ENCODE peak calls at places on chromosome 15, in seven cellular contexts. S, V, Z, Y, P, G and Q are unnamed samples.

GRCh38 chr15:70447927-70448698 is 315.2 kb downstream of the UACA start:
- DNase-seq in S (no peak), V (peak), Z (no peak), Y (no peak), P (peak), G (no peak), Q (peak)

GRCh38 chr15:25784876-25785642 is 78.1 kb downstream of the ATP10A start:
- DNase-seq in S (no peak), V (no peak), Z (no peak), Y (no peak), P (no peak), G (no peak), Q (no peak)

GRCh38 chr15:35738370-35738769 is 192.4 kb upstream of the DPH6 start:
- DNase-seq in S (no peak), V (peak), Z (peak), Y (no peak), P (no peak), G (no peak), Q (no peak)

GRCh38 chr15:69289312-69290146 is 9.2 kb upstream of the PAQR5 start:
- DNase-seq in S (no peak), V (no peak), Z (no peak), Y (no peak), P (no peak), G (no peak), Q (no peak)

GRCh38 chr15:80561500-80561899 is 133.6 kb upstream of the ABHD17C start:
- DNase-seq in S (no peak), V (no peak), Z (no peak), Y (no peak), P (no peak), G (no peak), Q (no peak)

GRCh38 chr15:89910891-89911626 is 1.7 kb downstream of the ARPIN start:
- DNase-seq in S (no peak), V (peak), Z (no peak), Y (no peak), P (no peak), G (no peak), Q (no peak)

GRCh38 chr15:89654311-89654761 is 931 bp downstream of the KIF7 start:
- DNase-seq in S (no peak), V (no peak), Z (no peak), Y (no peak), P (no peak), G (no peak), Q (no peak)

GRCh38 chr15:45128971-45129639 is 574 bp downstream of the DUOXA1 start:
- DNase-seq in S (no peak), V (no peak), Z (no peak), Y (no peak), P (no peak), G (no peak), Q (no peak)

GRCh38 chr15:89370120-89371077 is 35.8 kb upstream of the POLG start:
- DNase-seq in S (no peak), V (no peak), Z (no peak), Y (no peak), P (no peak), G (no peak), Q (no peak)

GRCh38 chr15:58147151-58147550 is 9.0 kb downstream of the AQP9 start:
- DNase-seq in S (no peak), V (no peak), Z (no peak), Y (no peak), P (no peak), G (no peak), Q (no peak)

GRCh38 chr15:89115547-89115946 is 27.3 kb downstream of the ABHD2 start:
- DNase-seq in S (no peak), V (no peak), Z (no peak), Y (no peak), P (no peak), G (no peak), Q (peak)

GRCh38 chr15:40787344-40787841 is 17.6 kb downstream of the C15orf62 start:
- DNase-seq in S (no peak), V (no peak), Z (peak), Y (no peak), P (no peak), G (no peak), Q (no peak)

GRCh38 chr15:93042691-93043378 is 46.2 kb downstream of the RGMA start:
- DNase-seq in S (no peak), V (no peak), Z (no peak), Y (no peak), P (no peak), G (no peak), Q (no peak)

GRCh38 chr15:42037650-42038049 is 16.8 kb upstream of the PLA2G4E start:
- DNase-seq in S (no peak), V (no peak), Z (no peak), Y (no peak), P (peak), G (no peak), Q (peak)

GRCh38 chr15:66800584-66801235 is 98.7 kb downstream of the SMAD6 start:
- DNase-seq in S (no peak), V (no peak), Z (no peak), Y (no peak), P (peak), G (no peak), Q (no peak)

GRCh38 chr15:89664951-89665350 is 9.7 kb upstream of the KIF7 start:
- DNase-seq in S (no peak), V (no peak), Z (no peak), Y (no peak), P (no peak), G (no peak), Q (peak)

GRCh38 chr15:34259557-34259956 is 34.7 kb downstream of the EMC4 start:
- DNase-seq in S (no peak), V (peak), Z (no peak), Y (no peak), P (peak), G (no peak), Q (no peak)

GRCh38 chr15:72796210-72796514 is 12.6 kb upstream of the ADPGK start:
- DNase-seq in S (no peak), V (peak), Z (no peak), Y (no peak), P (no peak), G (peak), Q (peak)

GRCh38 chr15:92807971-92808571 is 92.1 kb upstream of the CHD2 start:
- DNase-seq in S (no peak), V (peak), Z (no peak), Y (peak), P (no peak), G (no peak), Q (peak)

GRCh38 chr15:69660658-69661405 is 208.2 kb downstream of the RPLP1 start:
- DNase-seq in S (no peak), V (no peak), Z (no peak), Y (no peak), P (no peak), G (no peak), Q (no peak)

GRCh38 chr15:69562564-69562963 is 109.9 kb downstream of the RPLP1 start:
- DNase-seq in S (no peak), V (no peak), Z (no peak), Y (no peak), P (no peak), G (no peak), Q (no peak)

GRCh38 chr15:88954431-88955277 is 41.5 kb upstream of the MFGE8 start:
- DNase-seq in S (no peak), V (no peak), Z (no peak), Y (no peak), P (peak), G (no peak), Q (no peak)

GRCh38 chr15:79989682-79990081 is 18.7 kb upstream of the BCL2A1 start:
- DNase-seq in S (no peak), V (no peak), Z (no peak), Y (no peak), P (no peak), G (no peak), Q (no peak)

GRCh38 chr15:63067976-63068743 is 25.6 kb downstream of the TPM1 start:
- DNase-seq in S (no peak), V (no peak), Z (no peak), Y (no peak), P (peak), G (no peak), Q (peak)

GRCh38 chr15:63063877-63064409 is 21.4 kb downstream of the TPM1 start:
- DNase-seq in S (no peak), V (no peak), Z (no peak), Y (no peak), P (no peak), G (no peak), Q (no peak)

GRCh38 chr15:63065262-63066234 is 23.0 kb downstream of the TPM1 start:
- DNase-seq in S (no peak), V (no peak), Z (no peak), Y (no peak), P (no peak), G (no peak), Q (no peak)

GRCh38 chr15:63063164-63063756 is 20.7 kb downstream of the TPM1 start:
- DNase-seq in S (no peak), V (peak), Z (no peak), Y (no peak), P (no peak), G (no peak), Q (no peak)

DNA sequence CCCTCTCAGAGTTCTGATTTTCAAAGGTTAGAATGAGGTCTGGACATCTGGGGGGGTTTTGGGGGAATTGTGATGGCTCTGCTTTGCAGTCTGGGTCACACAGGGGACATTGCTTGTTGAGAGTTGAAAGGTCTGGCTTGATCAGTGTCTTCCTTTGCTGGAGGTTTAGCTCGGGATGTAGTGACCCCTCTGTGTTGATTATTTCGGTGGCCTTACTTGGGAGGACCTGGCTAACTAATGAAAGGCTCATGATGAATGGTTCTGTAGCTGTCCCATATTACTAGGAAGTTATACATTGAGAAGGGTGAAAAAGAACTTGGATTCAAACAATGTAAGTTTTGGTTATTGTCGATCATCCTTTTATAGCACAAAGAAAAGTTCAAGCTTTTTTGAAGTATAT is 23.8 kb downstream of the TPM1 start:
- DNase-seq in S (no peak), V (no peak), Z (no peak), Y (no peak), P (no peak), G (no peak), Q (no peak)
- TF ChIP-seq POLR2A in S (no peak), V (no peak), Z (no peak), Y (no peak), P (no peak), G (no peak), Q (no peak)

GRCh38 chr15:67833504-67834248 is 6.2 kb downstream of the RNU6-1 start:
- DNase-seq in S (no peak), V (peak), Z (no peak), Y (no peak), P (no peak), G (peak), Q (no peak)

GRCh38 chr15:67835349-67836133 is 4.3 kb downstream of the RNU6-1 start:
- DNase-seq in S (no peak), V (no peak), Z (no peak), Y (no peak), P (no peak), G (no peak), Q (no peak)

GRCh38 chr15:67834249-67834592 is 5.6 kb downstream of the RNU6-1 start:
- DNase-seq in S (no peak), V (no peak), Z (no peak), Y (no peak), P (no peak), G (no peak), Q (no peak)

GRCh38 chr15:67836134-67836455 is 3.8 kb downstream of the RNU6-1 start:
- DNase-seq in S (no peak), V (no peak), Z (no peak), Y (no peak), P (no peak), G (no peak), Q (no peak)

DNA sequence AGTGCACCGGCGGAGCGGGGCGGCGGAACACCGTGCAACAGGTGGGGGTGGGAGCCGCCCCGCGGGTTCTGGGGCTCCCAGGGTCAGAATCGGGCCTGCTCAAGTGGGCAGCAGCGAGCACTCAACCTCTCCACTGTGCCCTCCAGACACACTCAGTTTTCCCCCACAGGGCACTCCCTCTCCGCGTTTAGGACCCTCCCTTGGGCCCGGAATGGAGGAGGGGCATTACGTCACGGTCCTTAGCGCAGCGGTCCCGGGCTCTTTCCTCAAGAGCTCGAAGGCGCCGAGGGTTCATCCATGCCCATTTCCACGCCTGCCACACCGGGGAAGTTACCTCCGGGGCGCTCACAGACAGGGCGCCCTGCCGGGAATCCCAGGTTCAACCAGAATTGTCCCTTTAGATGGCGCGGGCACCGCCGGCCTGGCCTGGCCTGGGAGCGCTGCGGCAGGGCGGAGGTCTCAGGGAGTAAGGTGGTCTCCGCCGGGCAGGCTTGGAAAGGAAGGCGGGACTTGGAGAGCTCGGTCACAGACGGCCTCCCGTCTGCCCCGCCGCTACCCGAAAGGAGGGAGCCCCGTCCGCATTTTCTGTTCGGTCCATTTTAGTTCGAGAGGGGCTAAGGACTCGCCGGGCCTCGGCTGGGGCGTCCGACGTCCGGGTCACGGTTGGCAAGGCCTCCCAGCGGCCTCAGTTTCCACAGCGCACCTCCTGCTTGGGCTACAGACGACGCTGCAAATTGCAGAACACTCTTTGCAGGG is 5.1 kb downstream of the RNU6-1 start:
- DNase-seq in S (no peak), V (no peak), Z (no peak), Y (no peak), P (no peak), G (no peak), Q (no peak)
- H3K4me3 ChIP-seq in S (peak), V (no peak), Z (no peak), Y (peak), P (peak), G (peak), Q (no peak)

GRCh38 chr15:60932051-60932915 is 296.8 kb downstream of the RORA start:
- DNase-seq in S (no peak), V (no peak), Z (peak), Y (no peak), P (no peak), G (peak), Q (peak)
- TF ChIP-seq CTCF in S (peak), V (no peak), Z (peak), Y (no peak), P (no peak), G (peak), Q (peak)

GRCh38 chr15:52645916-52646315 is 33.3 kb downstream of the ATOSA start:
- DNase-seq in S (no peak), V (no peak), Z (no peak), Y (no peak), P (no peak), G (no peak), Q (no peak)
- TF ChIP-seq POLR2A in S (no peak), V (no peak), Z (no peak), Y (no peak), P (no peak), G (no peak), Q (no peak)

GRCh38 chr15:32029862-32030781 is at the start of gene CHRNA7:
- DNase-seq in S (no peak), V (peak), Z (peak), Y (peak), P (peak), G (peak), Q (peak)

GRCh38 chr15:32030795-32031194 is 480 bp downstream of the CHRNA7 start:
- DNase-seq in S (no peak), V (no peak), Z (no peak), Y (no peak), P (no peak), G (no peak), Q (no peak)

GRCh38 chr15:32033186-32033890 is 3.0 kb downstream of the CHRNA7 start:
- DNase-seq in S (no peak), V (no peak), Z (no peak), Y (no peak), P (no peak), G (no peak), Q (no peak)

GRCh38 chr15:32029409-32029861 is 880 bp upstream of the CHRNA7 start:
- DNase-seq in S (no peak), V (no peak), Z (no peak), Y (peak), P (no peak), G (peak), Q (peak)

DNA sequence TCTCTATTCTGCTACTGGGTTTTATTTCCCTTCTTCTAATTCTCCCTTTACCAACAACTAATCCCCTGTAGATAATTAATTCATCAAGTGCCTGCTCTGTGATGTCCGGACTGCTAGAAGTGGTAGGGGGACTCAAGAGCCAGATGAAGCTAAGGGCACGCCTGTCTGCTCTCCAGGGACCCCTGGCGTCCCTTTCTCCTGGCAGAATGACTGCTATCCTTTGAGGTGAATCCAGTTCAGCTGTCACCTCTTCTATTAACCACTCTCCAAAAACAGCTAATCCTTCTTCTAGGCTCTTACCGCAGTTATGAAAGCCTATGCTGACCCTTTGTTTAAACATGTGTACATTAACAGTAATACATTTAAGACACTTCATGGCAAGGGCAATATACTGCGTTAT is 1.4 kb upstream of the CHRNA7 start:
- DNase-seq in S (no peak), V (no peak), Z (no peak), Y (no peak), P (no peak), G (no peak), Q (no peak)
- H3K4me3 ChIP-seq in S (no peak), V (no peak), Z (no peak), Y (no peak), P (no peak), G (peak), Q (no peak)

DNA sequence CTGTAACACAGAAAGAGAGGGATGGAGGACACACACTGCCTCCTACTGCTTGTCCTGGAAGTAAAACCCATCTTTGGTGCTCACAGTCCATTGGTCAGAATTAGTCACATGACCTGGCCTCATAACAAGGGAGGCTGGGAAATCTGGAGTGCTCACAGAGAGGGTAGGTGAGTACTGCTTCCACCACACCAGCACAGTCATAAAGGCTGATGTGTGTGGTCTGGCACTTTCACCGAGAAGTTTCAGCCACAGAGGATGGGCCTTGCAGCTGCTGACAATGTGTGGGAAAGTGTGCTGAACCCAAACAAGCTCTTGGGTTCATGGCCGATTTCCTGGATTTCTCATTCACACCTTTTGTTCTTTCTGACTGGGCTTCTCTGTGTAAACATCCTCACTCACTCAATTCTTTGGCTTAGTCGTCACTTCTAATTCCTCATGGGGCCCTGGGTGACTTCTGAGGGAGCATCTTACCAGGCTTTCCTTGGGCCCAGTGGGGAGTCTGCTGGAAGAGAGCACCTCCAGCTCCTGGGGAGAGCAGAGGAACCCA is 100.7 kb downstream of the ASB7 start:
- DNase-seq in S (no peak), V (peak), Z (no peak), Y (peak), P (no peak), G (no peak), Q (peak)
- TF ChIP-seq CTCF in S (no peak), V (no peak), Z (no peak), Y (no peak), P (no peak), G (no peak), Q (no peak)

GRCh38 chr15:57100136-57100539 is 181.7 kb downstream of the TCF12 start:
- DNase-seq in S (no peak), V (no peak), Z (no peak), Y (no peak), P (no peak), G (no peak), Q (no peak)
- TF ChIP-seq POLR2A in S (no peak), V (no peak), Z (no peak), Y (no peak), P (no peak), G (no peak), Q (no peak)

GRCh38 chr15:33068531-33068990 is 126.0 kb downstream of the FMN1 start:
- DNase-seq in S (no peak), V (no peak), Z (no peak), Y (no peak), P (peak), G (peak), Q (no peak)

GRCh38 chr15:33069161-33069560 is 125.4 kb downstream of the FMN1 start:
- DNase-seq in S (no peak), V (no peak), Z (no peak), Y (no peak), P (no peak), G (no peak), Q (no peak)

GRCh38 chr15:33068007-33068441 is 126.5 kb downstream of the FMN1 start:
- DNase-seq in S (no peak), V (no peak), Z (no peak), Y (no peak), P (peak), G (peak), Q (peak)

GRCh38 chr15:33066584-33066983 is 127.9 kb downstream of the FMN1 start:
- DNase-seq in S (no peak), V (no peak), Z (no peak), Y (no peak), P (no peak), G (no peak), Q (no peak)

GRCh38 chr15:33067456-33067855 is 127.1 kb downstream of the FMN1 start:
- DNase-seq in S (no peak), V (no peak), Z (no peak), Y (no peak), P (no peak), G (no peak), Q (no peak)
- H3K4me3 ChIP-seq in S (peak), V (no peak), Z (no peak), Y (no peak), P (no peak), G (peak), Q (no peak)

GRCh38 chr15:78315686-78316085 is 16.3 kb upstream of the SKIC8 start:
- DNase-seq in S (no peak), V (peak), Z (no peak), Y (no peak), P (no peak), G (no peak), Q (no peak)
- TF ChIP-seq CTCF in S (no peak), V (peak), Z (peak), Y (no peak), P (no peak), G (no peak), Q (no peak)

GRCh38 chr15:85710340-85710842 is 84.3 kb downstream of the KLHL25 start:
- DNase-seq in S (no peak), V (no peak), Z (no peak), Y (no peak), P (no peak), G (no peak), Q (no peak)
- TF ChIP-seq POLR2A in S (no peak), V (no peak), Z (no peak), Y (no peak), P (no peak), G (no peak), Q (no peak)